ENCODE peak calls at places on chromosome 4, in five cellular contexts. Y is A549, R is stomach, N is astrocyte, D is tibial artery. Q is an unnamed sample.

GRCh38 chr4:663046-663437 is 11.0 kb downstream of the ATP5ME start:
- DNase-seq in Y (no peak), R (no peak), N (no peak), D (no peak), Q (no peak)

GRCh38 chr4:6460876-6461275 is 11.5 kb downstream of the PPP2R2C start:
- DNase-seq in Y (no peak), R (peak; percentile 3), N (no peak), D (peak; percentile 33), Q (peak; percentile 37)

GRCh38 chr4:91829531-91829930 is 474.2 kb upstream of the GRID2 start:
- DNase-seq in Y (no peak), R (no peak), N (peak; percentile 19), D (no peak), Q (no peak)

GRCh38 chr4:38365748-38366310 is 298.2 kb upstream of the KLF3 start:
- DNase-seq in Y (no peak), R (no peak), N (no peak), D (no peak), Q (no peak)

GRCh38 chr4:165129924-165130323 is 17.3 kb upstream of the TMEM192 start:
- DNase-seq in Y (no peak), R (no peak), N (no peak), D (no peak), Q (no peak)

GRCh38 chr4:18869166-18869565 is 847.6 kb upstream of the LCORL start:
- DNase-seq in Y (no peak), R (no peak), N (no peak), D (no peak), Q (no peak)

GRCh38 chr4:118760493-118760892 is 75.3 kb downstream of the METTL14 start:
- DNase-seq in Y (no peak), R (no peak), N (no peak), D (no peak), Q (no peak)

GRCh38 chr4:184376923-184377322 is 97.4 kb downstream of the IRF2 start:
- DNase-seq in Y (no peak), R (no peak), N (no peak), D (no peak), Q (no peak)

GRCh38 chr4:139694522-139694921 is 28.9 kb downstream of the MGST2 start:
- DNase-seq in Y (no peak), R (no peak), N (no peak), D (no peak), Q (no peak)

GRCh38 chr4:186536285-186536684 is 19.1 kb downstream of the MTNR1A start:
- DNase-seq in Y (no peak), R (no peak), N (no peak), D (no peak), Q (no peak)

DNA sequence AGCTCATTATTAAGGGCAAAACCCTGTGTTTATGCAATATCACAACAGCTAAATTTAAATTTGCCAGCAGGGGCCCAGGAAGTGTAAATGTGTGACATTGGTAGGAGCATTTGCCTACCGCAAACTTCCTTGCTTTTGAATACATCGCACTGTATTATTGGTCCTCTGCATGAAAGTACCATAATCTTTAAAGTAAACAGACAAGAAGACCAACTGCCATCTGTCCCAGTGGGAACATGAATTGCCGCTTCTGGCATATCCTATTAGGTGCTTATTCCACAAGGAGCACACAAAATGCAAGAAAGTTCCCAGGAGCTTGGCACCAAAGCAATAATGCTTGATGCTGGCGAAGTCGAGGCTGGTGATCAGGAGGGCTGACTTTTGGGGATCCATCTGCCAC is 51.3 kb downstream of the SOD3 start:
- DNase-seq in Y (no peak), R (no peak), N (no peak), D (no peak), Q (no peak)
- H3K4me1 ChIP-seq in Y (peaks cover 14% of the 10 kb centered on the region), R (no peaks in the 10 kb centered on the region), N (peaks cover 13% of the 10 kb centered on the region), D (peaks cover 27% of the 10 kb centered on the region), Q (peaks cover 27% of the 10 kb centered on the region)

DNA sequence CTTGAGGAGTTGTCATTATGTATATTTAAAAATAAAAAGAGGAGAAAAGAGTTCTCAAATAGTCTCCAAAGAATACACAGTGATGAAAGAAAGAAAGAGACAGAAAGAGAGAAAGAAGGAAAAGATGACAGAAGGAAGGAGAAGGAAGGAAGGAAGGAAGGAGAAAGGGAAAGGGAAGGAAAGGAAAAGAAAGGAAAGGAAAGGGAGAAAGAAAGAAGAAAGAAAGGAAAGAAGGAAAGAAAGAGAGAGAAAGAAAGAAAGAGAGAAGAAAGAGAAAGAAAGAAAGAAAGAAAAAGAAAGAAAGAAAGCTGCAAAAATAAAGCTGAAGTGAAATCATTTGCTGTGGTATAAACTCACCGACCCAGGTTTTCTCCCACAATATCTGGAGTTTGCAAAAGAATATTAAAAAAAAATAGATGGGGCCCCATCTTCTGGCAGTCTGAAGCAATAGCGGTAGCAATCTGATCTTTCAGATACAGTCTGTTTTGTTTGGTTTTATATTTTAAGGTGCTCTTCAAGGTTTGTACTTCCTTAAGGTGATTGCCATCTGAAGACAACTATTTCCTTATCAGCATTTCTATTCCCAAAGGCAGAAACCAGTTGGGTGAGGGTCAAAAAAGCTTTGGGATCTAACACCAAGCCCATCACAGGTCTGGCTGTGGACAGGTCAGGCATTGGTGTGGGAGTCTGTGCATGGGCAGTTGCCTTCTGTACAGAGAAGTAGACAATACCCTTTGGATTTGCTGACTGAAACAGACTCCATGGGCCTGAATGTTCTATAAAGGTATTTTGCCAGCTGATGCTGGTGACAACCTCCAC is 160.4 kb downstream of the CPEB2 start:
- DNase-seq in Y (no peak), R (no peak), N (no peak), D (no peak), Q (no peak)
- H3K4me1 ChIP-seq in Y (peaks cover 14% of the 10 kb centered on the region), R (no peaks in the 10 kb centered on the region), N (no peaks in the 10 kb centered on the region), D (peaks cover 7% of the 10 kb centered on the region), Q (no peaks in the 10 kb centered on the region)

GRCh38 chr4:161279095-161279494 is 884.7 kb downstream of the FSTL5 start:
- DNase-seq in Y (no peak), R (no peak), N (no peak), D (no peak), Q (no peak)

GRCh38 chr4:161280929-161281328 is 882.9 kb downstream of the FSTL5 start:
- DNase-seq in Y (no peak), R (no peak), N (no peak), D (no peak), Q (no peak)
- H3K4me1 ChIP-seq in Y (no peaks in the 10 kb centered on the region), R (no peaks in the 10 kb centered on the region), N (no peaks in the 10 kb centered on the region), D (no peaks in the 10 kb centered on the region), Q (no peaks in the 10 kb centered on the region)

GRCh38 chr4:52789774-52790173 is 38.5 kb upstream of the ERVMER34-1 start:
- DNase-seq in Y (no peak), R (no peak), N (no peak), D (no peak), Q (no peak)

GRCh38 chr4:52783069-52783468 is 31.8 kb upstream of the ERVMER34-1 start:
- DNase-seq in Y (no peak), R (no peak), N (no peak), D (no peak), Q (no peak)

GRCh38 chr4:52791936-52792335 is 40.7 kb upstream of the ERVMER34-1 start:
- DNase-seq in Y (no peak), R (no peak), N (no peak), D (no peak), Q (no peak)

DNA sequence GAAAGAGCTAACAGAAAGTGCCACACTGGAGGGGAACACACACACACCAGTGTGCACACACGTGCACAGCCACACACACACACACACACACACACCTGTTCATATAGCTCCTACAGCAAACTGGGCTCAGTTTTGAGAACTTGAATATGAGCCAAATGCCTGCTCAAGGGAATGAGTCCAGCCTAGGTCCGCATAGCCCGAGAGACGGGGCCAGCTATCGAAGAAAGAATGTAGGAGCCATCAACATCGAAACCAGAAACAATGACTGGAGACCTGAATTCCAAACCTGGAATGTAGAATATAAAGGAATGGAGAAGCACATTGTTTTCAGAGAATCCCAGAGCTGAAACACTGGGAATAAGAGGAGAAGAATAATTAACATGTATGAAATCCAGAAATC is 37.6 kb upstream of the ERVMER34-1 start:
- DNase-seq in Y (no peak), R (no peak), N (peak; percentile 37), D (no peak), Q (no peak)
- H3K4me1 ChIP-seq in Y (no peaks in the 10 kb centered on the region), R (no peaks in the 10 kb centered on the region), N (no peaks in the 10 kb centered on the region), D (no peaks in the 10 kb centered on the region), Q (no peaks in the 10 kb centered on the region)

GRCh38 chr4:85787133-85787532 is 312.2 kb downstream of the ARHGAP24 start:
- DNase-seq in Y (no peak), R (no peak), N (peak; percentile 77), D (no peak), Q (no peak)
- H3K4me1 ChIP-seq in Y (peaks cover 26% of the 10 kb centered on the region), R (no peaks in the 10 kb centered on the region), N (peaks cover 18% of the 10 kb centered on the region), D (peaks cover 99% of the 10 kb centered on the region), Q (peaks cover 58% of the 10 kb centered on the region)

GRCh38 chr4:190121759-190122158 is 51.8 kb upstream of the DUX4 start:
- DNase-seq in Y (no peak), R (peak; percentile 11), N (no peak), D (no peak), Q (no peak)
- H3K4me1 ChIP-seq in Y (no peaks in the 10 kb centered on the region), R (no peaks in the 10 kb centered on the region), N (no peaks in the 10 kb centered on the region), D (no peaks in the 10 kb centered on the region), Q (no peaks in the 10 kb centered on the region)

GRCh38 chr4:73252001-73252400 is 6.6 kb downstream of the ANKRD17 start:
- DNase-seq in Y (no peak), R (no peak), N (no peak), D (no peak), Q (no peak)

GRCh38 chr4:73248821-73249220 is 9.8 kb downstream of the ANKRD17 start:
- DNase-seq in Y (no peak), R (no peak), N (no peak), D (no peak), Q (no peak)

GRCh38 chr4:73248416-73248815 is 10.2 kb downstream of the ANKRD17 start:
- DNase-seq in Y (no peak), R (no peak), N (no peak), D (no peak), Q (no peak)

GRCh38 chr4:73250642-73251041 is 8.0 kb downstream of the ANKRD17 start:
- DNase-seq in Y (no peak), R (no peak), N (no peak), D (no peak), Q (no peak)

GRCh38 chr4:73251384-73251783 is 7.2 kb downstream of the ANKRD17 start:
- DNase-seq in Y (no peak), R (no peak), N (no peak), D (no peak), Q (no peak)
- H3K4me1 ChIP-seq in Y (peaks cover 10% of the 10 kb centered on the region), R (peaks cover 15% of the 10 kb centered on the region), N (peaks cover 5% of the 10 kb centered on the region), D (peaks cover 66% of the 10 kb centered on the region), Q (peaks cover 48% of the 10 kb centered on the region)